ENCODE peak calls at places on chromosome 2, in seven cellular contexts. A is fibroblast of pulmonary artery, U is heart right ventricle, R is mucosa of descending colon, C is ascending aorta, V is spleen, F is HL-60. D is an unnamed sample.

GRCh38 chr2:229910832-229911412 is 10.9 kb downstream of the TRIP12 start:
- DNase-seq in A (peak; percentile 30), U (no peak), R (no peak), C (no peak), V (no peak), F (peak; percentile 29), D (no peak)

GRCh38 chr2:62410926-62411456 is 95.0 kb downstream of the TMEM17 start:
- DNase-seq in A (no peak), U (no peak), R (no peak), C (no peak), V (no peak), F (no peak), D (peak; percentile 18)

GRCh38 chr2:31675485-31675901 is 94.8 kb upstream of the SRD5A2 start:
- DNase-seq in A (no peak), U (no peak), R (no peak), C (no peak), V (no peak), F (no peak), D (no peak)

GRCh38 chr2:29841386-29842004 is 79.9 kb downstream of the ALK start:
- DNase-seq in A (peak; percentile 42), U (no peak), R (no peak), C (no peak), V (no peak), F (peak; percentile 2), D (peak; percentile 33)

GRCh38 chr2:171598713-171599319 is 76.5 kb downstream of the CYBRD1 start:
- DNase-seq in A (peak; percentile 81), U (no peak), R (no peak), C (no peak), V (no peak), F (peak; percentile 74), D (peak; percentile 72)

GRCh38 chr2:238702276-238702675 is 145.6 kb upstream of the TWIST2 start:
- DNase-seq in A (no peak), U (no peak), R (no peak), C (no peak), V (no peak), F (no peak), D (no peak)

GRCh38 chr2:103138123-103138886 is 376.5 kb downstream of the TMEM182 start:
- DNase-seq in A (no peak), U (no peak), R (no peak), C (no peak), V (no peak), F (no peak), D (no peak)

GRCh38 chr2:210606001-210606400 is 49.6 kb downstream of the CPS1 start:
- DNase-seq in A (peak; percentile 3), U (no peak), R (no peak), C (no peak), V (no peak), F (no peak), D (peak; percentile 5)

GRCh38 chr2:172525601-172526000 is 30.3 kb upstream of the PDK1 start:
- DNase-seq in A (no peak), U (no peak), R (no peak), C (no peak), V (no peak), F (no peak), D (no peak)

GRCh38 chr2:167581961-167582574 is 665.3 kb downstream of the STK39 start:
- DNase-seq in A (no peak), U (no peak), R (no peak), C (no peak), V (no peak), F (no peak), D (no peak)

GRCh38 chr2:84781942-84782716 is 98.8 kb downstream of the TRABD2A start:
- DNase-seq in A (no peak), U (no peak), R (peak; percentile 74), C (no peak), V (peak; percentile 77), F (no peak), D (no peak)

GRCh38 chr2:7707723-7708122 is 790.5 kb downstream of the RNF144A start:
- DNase-seq in A (no peak), U (no peak), R (no peak), C (no peak), V (no peak), F (no peak), D (peak; percentile 65)

GRCh38 chr2:128628206-128628605 is 309.5 kb upstream of the HS6ST1 start:
- DNase-seq in A (no peak), U (no peak), R (peak; percentile 8), C (no peak), V (peak; percentile 64), F (no peak), D (no peak)

GRCh38 chr2:189149981-189150380 is 29.6 kb downstream of the COL5A2 start:
- DNase-seq in A (peak; percentile 57), U (no peak), R (no peak), C (no peak), V (no peak), F (no peak), D (peak; percentile 89)

GRCh38 chr2:10239561-10239967 is 63.1 kb upstream of the HPCAL1 start:
- DNase-seq in A (peak; percentile 11), U (no peak), R (no peak), C (no peak), V (peak; percentile 58), F (peak; percentile 13), D (no peak)

GRCh38 chr2:176145085-176145969 is 6.0 kb upstream of the HOXD4 start:
- DNase-seq in A (no peak), U (no peak), R (no peak), C (peak; percentile 28), V (no peak), F (no peak), D (no peak)

GRCh38 chr2:10584843-10585475 is 104.8 kb downstream of the NOL10 start:
- DNase-seq in A (peak; percentile 83), U (no peak), R (no peak), C (no peak), V (no peak), F (no peak), D (peak; percentile 85)

GRCh38 chr2:54209379-54209778 is 46.6 kb downstream of the TSPYL6 start:
- DNase-seq in A (no peak), U (no peak), R (no peak), C (no peak), V (no peak), F (no peak), D (peak; percentile 12)

GRCh38 chr2:207475546-207475945 is 54.2 kb upstream of the CREB1 start:
- DNase-seq in A (no peak), U (no peak), R (no peak), C (no peak), V (no peak), F (no peak), D (no peak)

GRCh38 chr2:231781798-231782726 is 980 bp upstream of the PDE6D start:
- DNase-seq in A (peak; percentile 65), U (no peak), R (no peak), C (no peak), V (no peak), F (peak; percentile 46), D (peak; percentile 48)

DNA sequence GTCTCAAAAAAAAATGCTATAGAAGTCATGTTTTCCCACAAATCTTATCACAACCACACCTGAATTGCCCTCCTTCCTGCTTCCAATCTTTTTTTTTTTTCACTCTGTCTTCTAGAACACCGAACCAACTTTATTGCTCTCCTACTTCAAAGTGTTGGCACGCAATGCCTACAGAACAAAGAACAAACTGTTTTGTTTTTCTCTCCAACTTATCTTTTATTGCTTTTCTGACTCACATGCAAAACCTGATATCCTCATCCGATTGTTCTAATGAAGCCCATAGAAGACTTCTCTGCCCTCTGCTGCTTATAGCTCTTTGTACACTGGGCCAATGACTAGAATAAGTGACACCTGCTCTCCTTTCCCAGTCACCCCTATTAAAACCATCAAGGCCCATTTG is 602.8 kb downstream of the EPHA4 start:
- DNase-seq in A (no peak), U (no peak), R (no peak), C (no peak), V (no peak), F (no peak), D (no peak)
- TF ChIP-seq CTCF in A (no peak), U (no peak), R (no peak), C (no peak), V (no peak), F (no peak), D (no peak)

GRCh38 chr2:64644240-64645013 is 9.3 kb downstream of the SERTAD2 start:
- DNase-seq in A (peak; percentile 88), U (peak; percentile 76), R (peak; percentile 82), C (peak; percentile 88), V (peak; percentile 93), F (peak; percentile 88), D (peak; percentile 68)

GRCh38 chr2:64643838-64644219 is 9.9 kb downstream of the SERTAD2 start:
- DNase-seq in A (no peak), U (no peak), R (no peak), C (no peak), V (no peak), F (no peak), D (no peak)

GRCh38 chr2:64649013-64649484 is 4.7 kb downstream of the SERTAD2 start:
- DNase-seq in A (no peak), U (no peak), R (no peak), C (no peak), V (no peak), F (no peak), D (no peak)

GRCh38 chr2:64645014-64645418 is 8.7 kb downstream of the SERTAD2 start:
- DNase-seq in A (peak; percentile 78), U (peak; percentile 48), R (no peak), C (peak; percentile 74), V (no peak), F (no peak), D (peak; percentile 53)

DNA sequence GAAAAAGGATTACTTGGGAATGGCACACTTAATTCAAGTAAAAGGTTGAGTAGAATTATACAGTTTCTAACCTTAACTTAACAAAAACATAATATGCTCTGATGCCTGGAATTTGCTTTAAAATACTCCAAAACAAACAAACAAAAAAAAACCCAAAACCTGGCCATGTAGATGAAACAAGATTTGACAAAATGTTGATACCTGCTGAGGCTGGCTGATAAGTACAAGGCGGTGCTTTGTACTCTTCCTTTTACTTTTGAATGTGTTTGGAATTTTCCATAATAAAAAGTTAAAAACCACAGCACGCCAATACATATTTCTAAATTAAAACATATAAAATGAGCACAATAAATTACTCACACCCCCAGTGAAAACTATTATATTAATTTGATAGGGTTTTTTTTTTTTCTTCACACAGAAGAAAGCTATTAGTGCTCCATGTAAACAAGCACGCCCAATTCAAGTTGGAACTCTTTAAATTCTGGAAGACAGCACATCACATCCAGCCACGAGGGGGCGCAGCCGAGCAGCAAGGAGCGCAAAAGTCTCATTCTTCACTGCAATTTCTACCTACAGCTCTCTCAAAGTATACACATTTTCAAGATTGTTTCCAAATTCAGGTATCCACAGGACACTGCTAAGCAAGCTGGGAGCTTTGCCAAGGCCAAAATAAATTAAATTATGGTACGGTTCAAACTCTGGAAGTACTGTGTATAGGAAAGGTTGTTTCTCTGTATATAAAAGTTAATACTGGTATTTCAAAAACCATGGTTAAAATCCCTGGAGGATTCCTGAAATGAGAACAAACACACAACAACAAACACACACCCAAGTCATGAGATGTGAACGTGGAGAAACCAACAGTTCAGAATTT is 7.5 kb downstream of the SERTAD2 start:
- DNase-seq in A (peak; percentile 85), U (peak; percentile 89), R (peak; percentile 88), C (peak; percentile 91), V (peak; percentile 95), F (peak; percentile 82), D (peak; percentile 68)
- H3K4me3 ChIP-seq in A (peak overlapping the region; percentile 8), U (no peak overlapping the region), R (no peak overlapping the region), C (peak overlapping the region; percentile 62), V (no peak overlapping the region), F (no peak overlapping the region), D (no peak overlapping the region)

GRCh38 chr2:104447831-104448434 is 406.0 kb upstream of the POU3F3 start:
- DNase-seq in A (no peak), U (no peak), R (no peak), C (no peak), V (no peak), F (no peak), D (no peak)
- TF ChIP-seq CTCF in A (no peak), U (no peak), R (no peak), C (no peak), V (no peak), F (no peak), D (peak; percentile 25)

GRCh38 chr2:134675294-134675693 is 43.5 kb downstream of the TMEM163 start:
- DNase-seq in A (peak; percentile 11), U (no peak), R (no peak), C (no peak), V (no peak), F (no peak), D (no peak)
- H3K4me3 ChIP-seq in A (no peak overlapping the region), U (no peak overlapping the region), R (no peak overlapping the region), C (no peak overlapping the region), V (no peak overlapping the region), F (no peak overlapping the region), D (no peak overlapping the region)